ENCODE peak calls at places on chromosomes 13 and 19, in seven cellular contexts. W is tibial nerve; B is stimulated activated CD4-positive, alpha-beta T cell treated with anti-CD3 and anti-CD28 coated beads, TNF-alpha, amount 100 ng/mL, for 24 hours; F is activated T-cell treated with anti-CD3 and anti-CD28 coated beads, Interleukin-2, amount 50 U/mL, for 24 hours; Z is fibroblast of lung; L is thoracic aorta; S is ELR. K is an unnamed sample.

GRCh38 chr19:45591004-45591637 is 6.5 kb upstream of the OPA3 start:
- DNase-seq in W (no peak), L (no peak), F (peak), Z (peak), S (peak), B (peak), K (no peak)

GRCh38 chr19:11496391-11497163 is 9.1 kb downstream of the ZNF653 start:
- DNase-seq in B (peak), W (peak), L (peak), S (peak), Z (peak), F (peak), K (no peak)

GRCh38 chr19:46296722-46297431 is at the start of gene HIF3A:
- DNase-seq in L (no peak), F (no peak), W (peak), B (no peak), Z (no peak), S (no peak), K (no peak)

GRCh38 chr19:14091885-14092462 is 1.4 kb upstream of the SAMD1 start:
- DNase-seq in W (no peak), Z (no peak), B (no peak), L (no peak), F (no peak), S (peak), K (no peak)

GRCh38 chr19:50300814-50301606 is 28.2 kb downstream of the KCNC3 start:
- DNase-seq in S (peak), W (no peak), F (peak), L (no peak), Z (peak), B (no peak), K (no peak)

GRCh38 chr19:35843676-35844481 is 8.4 kb downstream of the NPHS1 start:
- DNase-seq in S (no peak), W (no peak), F (no peak), B (no peak), Z (no peak), L (no peak), K (no peak)

GRCh38 chr19:17249887-17250548 is 4.3 kb upstream of the NR2F6 start:
- DNase-seq in F (no peak), S (no peak), L (no peak), Z (no peak), B (no peak), W (no peak), K (no peak)

GRCh38 chr13:107681611-107682010 is 533.7 kb downstream of the LIG4 start:
- DNase-seq in L (no peak), Z (no peak), S (no peak), W (no peak), F (no peak), B (no peak), K (no peak)

GRCh38 chr13:96934889-96935490 is 59.3 kb downstream of the OXGR1 start:
- DNase-seq in B (no peak), F (no peak), Z (no peak), S (no peak), L (no peak), W (no peak), K (no peak)

GRCh38 chr13:97395437-97396136 is 38.4 kb upstream of the RAP2A start:
- DNase-seq in F (no peak), L (no peak), Z (peak), B (no peak), W (no peak), S (peak), K (no peak)

GRCh38 chr19:55287361-55288079 is 3.7 kb downstream of the BRSK1 start:
- DNase-seq in S (no peak), L (no peak), B (no peak), Z (no peak), F (no peak), W (no peak), K (no peak)

GRCh38 chr13:20221772-20222171 is 10.3 kb downstream of the GJB6 start:
- DNase-seq in S (no peak), L (no peak), B (no peak), Z (no peak), W (no peak), F (no peak), K (no peak)

GRCh38 chr13:36130542-36131214 is 504 bp downstream of the DCLK1 start:
- DNase-seq in W (peak), B (no peak), F (no peak), L (no peak), S (no peak), Z (no peak), K (no peak)

GRCh38 chr13:80040219-80040976 is 300.5 kb downstream of the SPRY2 start:
- DNase-seq in F (no peak), L (no peak), Z (peak), S (peak), B (no peak), W (no peak), K (no peak)

GRCh38 chr13:43805071-43805468 is 18.3 kb upstream of the ENOX1 start:
- DNase-seq in Z (peak), S (peak), W (peak), F (no peak), B (no peak), L (no peak), K (no peak)

GRCh38 chr19:35845215-35846037 is 6.9 kb downstream of the NPHS1 start:
- DNase-seq in L (no peak), W (no peak), F (no peak), S (peak), B (no peak), Z (no peak), K (no peak)

GRCh38 chr13:86741762-86742285 is 929.3 kb upstream of the SLITRK5 start:
- DNase-seq in W (no peak), S (peak), L (no peak), Z (no peak), B (no peak), F (no peak), K (no peak)

GRCh38 chr13:105732946-105733529 is 802.4 kb downstream of the EFNB2 start:
- DNase-seq in B (no peak), Z (no peak), S (no peak), L (no peak), W (no peak), F (no peak), K (no peak)

GRCh38 chr19:10505583-10506229 is 2.5 kb upstream of the KEAP1 start:
- DNase-seq in F (peak), W (peak), L (peak), Z (peak), B (peak), S (peak), K (no peak)

GRCh38 chr19:16504271-16504670 is 8.1 kb downstream of the C19orf44 start:
- DNase-seq in L (no peak), B (no peak), Z (no peak), S (no peak), F (no peak), W (no peak), K (no peak)

GRCh38 chr19:13717194-13717643 is 47.1 kb upstream of the MRI1 start:
- DNase-seq in F (no peak), L (no peak), Z (peak), S (peak), B (no peak), W (no peak), K (no peak)

GRCh38 chr19:49502866-49503581 is 6.8 kb downstream of the RPS11 start:
- DNase-seq in B (no peak), Z (peak), S (peak), W (peak), F (peak), L (no peak), K (no peak)

GRCh38 chr19:18710986-18711751 is 27.7 kb downstream of the CRTC1 start:
- DNase-seq in W (peak), Z (peak), L (peak), B (no peak), S (no peak), F (no peak), K (no peak)

GRCh38 chr13:84823528-84823927 is 941.3 kb upstream of the SLITRK1 start:
- DNase-seq in F (no peak), L (no peak), W (no peak), B (no peak), S (no peak), Z (no peak), K (no peak)